ENCODE peak calls at places on chromosomes 12 and 14, in six cellular contexts. V is uterus, C is body of pancreas, S is GM12891, J is lower leg skin, Y is H1. U is an unnamed sample.

GRCh38 chr14:93044601-93045000 is 71.1 kb downstream of the ITPK1 start:
- DNase-seq in C (no peak), J (no peak), V (no peak), Y (no peak), S (no peak), U (no peak)

GRCh38 chr12:124837958-124838803 is 25.5 kb downstream of the SCARB1 start:
- DNase-seq in J (peak), C (peak), Y (no peak), V (peak), S (no peak), U (no peak)

GRCh38 chr14:49863483-49864262 is 11.1 kb upstream of the NEMF start:
- DNase-seq in C (peak), S (no peak), Y (no peak), J (no peak), V (no peak), U (peak)

GRCh38 chr14:94009767-94010166 is 12.7 kb downstream of the CCDC197 start:
- DNase-seq in Y (no peak), C (no peak), S (no peak), V (no peak), J (no peak), U (no peak)

GRCh38 chr14:105532735-105533141 is 6.4 kb downstream of the TMEM121 start:
- DNase-seq in S (peak), J (no peak), V (no peak), C (no peak), Y (no peak), U (no peak)

GRCh38 chr12:26878661-26879119 is 45.7 kb upstream of the ITPR2 start:
- DNase-seq in J (peak), S (no peak), C (peak), V (peak), Y (no peak), U (no peak)

GRCh38 chr12:588658-589057 is 74.6 kb downstream of the NINJ2 start:
- DNase-seq in J (no peak), Y (no peak), V (no peak), S (no peak), C (no peak), U (no peak)

GRCh38 chr12:58405363-58405762 is 464.0 kb downstream of the ATP23 start:
- DNase-seq in V (no peak), Y (no peak), C (no peak), S (no peak), J (no peak), U (no peak)

GRCh38 chr14:104826858-104827172 is 25.9 kb downstream of the ZBTB42 start:
- DNase-seq in Y (peak), J (no peak), S (no peak), V (no peak), C (no peak), U (no peak)

GRCh38 chr12:108573310-108573709 is 10.9 kb downstream of the ISCU start:
- DNase-seq in J (no peak), Y (no peak), C (no peak), V (no peak), S (no peak), U (no peak)

GRCh38 chr12:47814539-47815170 is 5.0 kb downstream of the HDAC7 start:
- DNase-seq in C (no peak), V (no peak), S (no peak), J (no peak), Y (no peak), U (no peak)

GRCh38 chr14:77307099-77307496 is 13.6 kb downstream of the POMT2 start:
- DNase-seq in C (no peak), Y (no peak), J (no peak), S (no peak), V (no peak), U (no peak)

GRCh38 chr12:94898388-94898787 is 105.1 kb downstream of the NDUFA12 start:
- DNase-seq in C (no peak), Y (no peak), S (no peak), V (no peak), J (no peak), U (no peak)

GRCh38 chr12:105226219-105226618 is 9.8 kb downstream of the APPL2 start:
- DNase-seq in S (peak), J (peak), Y (no peak), V (peak), C (peak), U (peak)

GRCh38 chr12:15346488-15346887 is 24.2 kb downstream of the PTPRO start:
- DNase-seq in V (no peak), S (no peak), Y (no peak), J (no peak), C (no peak), U (no peak)

GRCh38 chr14:54338696-54339317 is 58.0 kb upstream of the CDKN3 start:
- DNase-seq in C (no peak), Y (no peak), J (no peak), V (no peak), S (no peak), U (no peak)

GRCh38 chr14:99035712-99036593 is 236.0 kb downstream of the BCL11B start:
- DNase-seq in V (peak), S (no peak), J (peak), Y (peak), C (peak), U (no peak)

GRCh38 chr12:113007166-113007565 is 28.8 kb downstream of the OAS2 start:
- DNase-seq in Y (no peak), S (no peak), V (no peak), C (no peak), J (no peak), U (no peak)

GRCh38 chr14:99575043-99576023 is 28.7 kb downstream of the CCDC85C start:
- DNase-seq in J (peak), Y (no peak), S (no peak), C (peak), V (no peak), U (no peak)

GRCh38 chr12:56127888-56128668 is at the start of gene ESYT1:
- DNase-seq in Y (peak), J (peak), C (peak), V (peak), S (peak), U (peak)

GRCh38 chr12:56128669-56129209 is 672 bp downstream of the ESYT1 start:
- DNase-seq in C (peak), V (no peak), Y (no peak), J (no peak), S (no peak), U (peak)

GRCh38 chr12:56130876-56131275 is 2.8 kb downstream of the ESYT1 start:
- DNase-seq in V (no peak), J (no peak), Y (no peak), C (no peak), S (no peak), U (no peak)

GRCh38 chr12:56127485-56127887 is 581 bp upstream of the ESYT1 start:
- DNase-seq in J (no peak), Y (no peak), C (no peak), V (no peak), S (no peak), U (no peak)

GRCh38 chr12:56129210-56129691 is 1.2 kb downstream of the ESYT1 start:
- DNase-seq in J (peak), C (peak), Y (peak), S (no peak), V (peak), U (peak)
- TF ChIP-seq POLR2A in J (no peak), C (peak), Y (no peak), S (no peak), V (no peak), U (peak)

GRCh38 chr12:120086801-120087621 is 29.5 kb downstream of the RAB35 start:
- DNase-seq in J (peak), Y (peak), S (peak), C (peak), V (peak), U (peak)
- TF ChIP-seq POLR2A in J (no peak), Y (peak), S (peak), C (no peak), V (no peak), U (no peak)

DNA sequence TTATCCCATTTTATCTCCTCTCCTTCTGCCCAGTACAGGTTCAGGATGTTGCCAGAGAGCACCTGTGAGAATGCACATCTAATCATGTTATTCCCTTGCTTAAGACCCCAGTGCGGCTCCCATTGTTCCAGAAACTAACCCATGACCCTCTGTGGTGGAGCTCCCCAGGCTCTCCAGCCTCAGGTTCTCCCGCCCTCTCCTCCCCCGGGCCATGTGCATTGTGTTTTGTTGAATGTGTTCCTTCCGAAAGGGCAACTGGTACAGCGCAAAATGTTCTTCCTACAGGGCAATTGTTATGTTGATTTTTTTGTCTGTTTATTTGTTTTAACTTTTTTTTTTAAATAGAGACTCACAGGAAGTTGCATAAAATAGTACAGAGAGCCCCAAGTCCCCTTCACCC is 31.1 kb downstream of the TMEM132C start:
- DNase-seq in V (no peak), Y (no peak), C (no peak), S (no peak), J (no peak), U (no peak)
- TF ChIP-seq POLR2A in V (no peak), Y (no peak), C (no peak), S (no peak), J (no peak), U (no peak)

GRCh38 chr14:63642229-63642611 is 549 bp upstream of the WDR89 start:
- DNase-seq in Y (no peak), S (peak), C (peak), J (peak), V (peak), U (peak)

GRCh38 chr14:63644741-63645140 is 3.1 kb upstream of the WDR89 start:
- DNase-seq in V (no peak), J (no peak), Y (no peak), C (no peak), S (no peak), U (no peak)

GRCh38 chr14:63642656-63643382 is 1.1 kb upstream of the WDR89 start:
- DNase-seq in V (no peak), C (no peak), S (no peak), J (no peak), Y (no peak), U (peak)

GRCh38 chr14:63641473-63642228 is at the start of gene WDR89:
- DNase-seq in V (peak), C (peak), S (peak), Y (peak), J (peak), U (peak)
- TF ChIP-seq POLR2A in V (peak), C (peak), S (peak), Y (peak), J (no peak), U (peak)

GRCh38 chr12:92058664-92059063 is 87.0 kb downstream of the BTG1 start:
- DNase-seq in V (no peak), S (no peak), Y (no peak), J (no peak), C (no peak), U (no peak)
- TF ChIP-seq POLR2A in V (no peak), S (no peak), Y (no peak), J (no peak), C (no peak), U (no peak)

GRCh38 chr14:22510527-22511110 is 78.4 kb downstream of the DAD1 start:
- DNase-seq in S (no peak), J (no peak), Y (no peak), C (no peak), V (no peak), U (no peak)
- TF ChIP-seq POLR2A in S (peak), J (no peak), Y (no peak), C (no peak), V (no peak), U (no peak)

GRCh38 chr12:70627677-70628076 is 9.6 kb downstream of the PTPRB start:
- DNase-seq in J (no peak), C (no peak), Y (no peak), V (no peak), S (no peak), U (no peak)
- TF ChIP-seq POLR2A in J (no peak), C (no peak), Y (no peak), V (no peak), S (no peak), U (no peak)

DNA sequence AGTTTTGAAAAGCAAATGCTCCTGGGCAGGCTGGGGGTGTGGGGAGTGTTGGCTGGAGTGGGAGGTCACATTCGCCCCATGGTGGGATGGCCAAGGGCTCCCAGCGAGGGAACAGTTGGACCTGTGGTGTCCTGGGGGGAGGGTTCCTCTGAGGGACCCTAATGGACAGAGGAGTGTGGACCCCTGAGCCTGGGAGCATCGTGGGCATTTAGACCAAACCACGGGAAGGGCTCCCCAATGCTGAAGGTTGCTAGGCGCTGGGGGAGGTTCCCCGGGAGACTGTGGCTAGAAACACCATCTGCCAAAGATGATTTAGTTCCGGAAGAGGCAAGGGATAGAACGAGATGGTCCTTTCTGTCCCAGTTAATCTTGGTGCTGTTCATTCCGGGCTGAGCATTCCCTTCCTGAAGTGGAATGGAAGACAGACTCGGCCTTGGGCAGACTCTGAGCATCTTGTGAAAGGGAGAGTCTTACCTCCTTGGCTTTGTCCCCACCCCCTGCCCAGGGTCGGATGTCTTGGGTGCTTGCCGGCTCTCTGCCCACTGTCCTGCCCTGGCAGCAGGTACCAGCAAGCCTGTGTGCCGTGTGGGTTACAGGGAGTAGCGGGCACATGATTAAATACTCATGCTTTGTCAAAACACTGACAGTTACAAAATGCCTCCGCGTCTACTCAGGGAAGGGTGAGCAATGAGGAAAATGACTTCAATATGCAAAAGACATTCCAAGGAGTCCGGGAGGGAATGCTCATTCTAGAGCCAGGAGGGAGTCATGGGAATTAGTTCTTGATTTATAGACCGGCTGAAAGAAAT is 215.9 kb downstream of the CACNA1C start:
- DNase-seq in S (no peak), Y (no peak), V (no peak), J (no peak), C (no peak), U (no peak)
- TF ChIP-seq POLR2A in S (no peak), Y (no peak), V (no peak), J (no peak), C (no peak), U (no peak)

GRCh38 chr12:42234970-42235369 is 3.1 kb downstream of the YAF2 start:
- DNase-seq in Y (no peak), C (no peak), J (no peak), S (no peak), V (peak), U (no peak)
- TF ChIP-seq POLR2A in Y (no peak), C (no peak), J (no peak), S (no peak), V (no peak), U (no peak)

U was measured in erythroblast.